ENCODE peak calls at places on chromosome 14, in seven cellular contexts. One of them, this sample, is unnamed.

GRCh38 chr14:95440951-95441350 is 75.5 kb downstream of the SYNE3 start:
- DNase-seq in fibroblast of lung: no peak
- DNase-seq in left ventricle myocardium inferior: no peak
- DNase-seq in choroid plexus epithelial cell: peak
- DNase-seq in foreskin fibroblast: peak
- DNase-seq in omental fat pad: no peak
- DNase-seq in GM13977: no peak
- DNase-seq in this sample: no peak

GRCh38 chr14:101071493-101071891 is 168.0 kb upstream of the RTL1 start:
- DNase-seq in fibroblast of lung: no peak
- DNase-seq in left ventricle myocardium inferior: no peak
- DNase-seq in choroid plexus epithelial cell: no peak
- DNase-seq in foreskin fibroblast: no peak
- DNase-seq in omental fat pad: peak
- DNase-seq in GM13977: no peak
- DNase-seq in this sample: no peak

GRCh38 chr14:54691525-54692260 is 124.8 kb downstream of the SAMD4A start:
- DNase-seq in fibroblast of lung: peak
- DNase-seq in left ventricle myocardium inferior: peak
- DNase-seq in choroid plexus epithelial cell: peak
- DNase-seq in foreskin fibroblast: peak
- DNase-seq in omental fat pad: peak
- DNase-seq in GM13977: peak
- DNase-seq in this sample: no peak

GRCh38 chr14:21669284-21669683 is 4.3 kb downstream of the OR4E1 start:
- DNase-seq in fibroblast of lung: no peak
- DNase-seq in left ventricle myocardium inferior: no peak
- DNase-seq in choroid plexus epithelial cell: no peak
- DNase-seq in foreskin fibroblast: no peak
- DNase-seq in omental fat pad: no peak
- DNase-seq in GM13977: no peak
- DNase-seq in this sample: no peak

GRCh38 chr14:100822921-100823320 is 3.0 kb upstream of the MEG3 start:
- DNase-seq in fibroblast of lung: peak
- DNase-seq in left ventricle myocardium inferior: no peak
- DNase-seq in choroid plexus epithelial cell: peak
- DNase-seq in foreskin fibroblast: no peak
- DNase-seq in omental fat pad: no peak
- DNase-seq in GM13977: no peak
- DNase-seq in this sample: no peak

GRCh38 chr14:90109858-90110257 is 48.1 kb downstream of the KCNK13 start:
- DNase-seq in fibroblast of lung: no peak
- DNase-seq in left ventricle myocardium inferior: no peak
- DNase-seq in choroid plexus epithelial cell: no peak
- DNase-seq in foreskin fibroblast: no peak
- DNase-seq in omental fat pad: no peak
- DNase-seq in GM13977: no peak
- DNase-seq in this sample: no peak

GRCh38 chr14:70811578-70811977 is 2.3 kb upstream of the MAP3K9 start:
- DNase-seq in fibroblast of lung: no peak
- DNase-seq in left ventricle myocardium inferior: no peak
- DNase-seq in choroid plexus epithelial cell: peak
- DNase-seq in foreskin fibroblast: no peak
- DNase-seq in omental fat pad: no peak
- DNase-seq in GM13977: no peak
- DNase-seq in this sample: no peak

GRCh38 chr14:51394391-51394790 is 154.3 kb downstream of the TMX1 start:
- DNase-seq in fibroblast of lung: peak
- DNase-seq in left ventricle myocardium inferior: no peak
- DNase-seq in choroid plexus epithelial cell: peak
- DNase-seq in foreskin fibroblast: no peak
- DNase-seq in omental fat pad: no peak
- DNase-seq in GM13977: no peak
- DNase-seq in this sample: peak

GRCh38 chr14:100576091-100577085 is 10.8 kb downstream of the BEGAIN start:
- DNase-seq in fibroblast of lung: no peak
- DNase-seq in left ventricle myocardium inferior: peak
- DNase-seq in choroid plexus epithelial cell: no peak
- DNase-seq in foreskin fibroblast: no peak
- DNase-seq in omental fat pad: no peak
- DNase-seq in GM13977: no peak
- DNase-seq in this sample: no peak

GRCh38 chr14:75993567-75994041 is 8.0 kb downstream of the IFT43 start:
- DNase-seq in fibroblast of lung: no peak
- DNase-seq in left ventricle myocardium inferior: no peak
- DNase-seq in choroid plexus epithelial cell: no peak
- DNase-seq in foreskin fibroblast: no peak
- DNase-seq in omental fat pad: no peak
- DNase-seq in GM13977: no peak
- DNase-seq in this sample: no peak

GRCh38 chr14:32109676-32110075 is 32.6 kb downstream of the ARHGAP5 start:
- DNase-seq in fibroblast of lung: peak
- DNase-seq in left ventricle myocardium inferior: no peak
- DNase-seq in choroid plexus epithelial cell: peak
- DNase-seq in foreskin fibroblast: peak
- DNase-seq in omental fat pad: no peak
- DNase-seq in GM13977: no peak
- DNase-seq in this sample: peak

GRCh38 chr14:25570483-25570882 is 520.5 kb upstream of the STXBP6 start:
- DNase-seq in fibroblast of lung: no peak
- DNase-seq in left ventricle myocardium inferior: no peak
- DNase-seq in choroid plexus epithelial cell: no peak
- DNase-seq in foreskin fibroblast: no peak
- DNase-seq in omental fat pad: no peak
- DNase-seq in GM13977: no peak
- DNase-seq in this sample: no peak

GRCh38 chr14:60777856-60778578 is 43.5 kb downstream of the MNAT1 start:
- DNase-seq in fibroblast of lung: peak
- DNase-seq in left ventricle myocardium inferior: no peak
- DNase-seq in choroid plexus epithelial cell: peak
- DNase-seq in foreskin fibroblast: peak
- DNase-seq in omental fat pad: no peak
- DNase-seq in GM13977: no peak
- DNase-seq in this sample: peak

GRCh38 chr14:75449703-75450102 is 21.9 kb downstream of the JDP2 start:
- DNase-seq in fibroblast of lung: no peak
- DNase-seq in left ventricle myocardium inferior: no peak
- DNase-seq in choroid plexus epithelial cell: no peak
- DNase-seq in foreskin fibroblast: no peak
- DNase-seq in omental fat pad: no peak
- DNase-seq in GM13977: no peak
- DNase-seq in this sample: no peak

GRCh38 chr14:71654810-71655209 is 277.4 kb upstream of the RGS6 start:
- DNase-seq in fibroblast of lung: no peak
- DNase-seq in left ventricle myocardium inferior: no peak
- DNase-seq in choroid plexus epithelial cell: no peak
- DNase-seq in foreskin fibroblast: no peak
- DNase-seq in omental fat pad: no peak
- DNase-seq in GM13977: no peak
- DNase-seq in this sample: no peak

GRCh38 chr14:39113685-39114072 is 444 bp upstream of the GEMIN2 start:
- DNase-seq in fibroblast of lung: no peak
- DNase-seq in left ventricle myocardium inferior: no peak
- DNase-seq in choroid plexus epithelial cell: no peak
- DNase-seq in foreskin fibroblast: no peak
- DNase-seq in omental fat pad: no peak
- DNase-seq in GM13977: no peak
- DNase-seq in this sample: no peak

GRCh38 chr14:95505030-95505589 is 11.3 kb downstream of the SYNE3 start:
- DNase-seq in fibroblast of lung: no peak
- DNase-seq in left ventricle myocardium inferior: no peak
- DNase-seq in choroid plexus epithelial cell: no peak
- DNase-seq in foreskin fibroblast: no peak
- DNase-seq in omental fat pad: no peak
- DNase-seq in GM13977: no peak
- DNase-seq in this sample: no peak

GRCh38 chr14:55807059-55807499 is 227.1 kb downstream of the KTN1 start:
- DNase-seq in fibroblast of lung: peak
- DNase-seq in left ventricle myocardium inferior: peak
- DNase-seq in choroid plexus epithelial cell: peak
- DNase-seq in foreskin fibroblast: peak
- DNase-seq in omental fat pad: peak
- DNase-seq in GM13977: no peak
- DNase-seq in this sample: no peak

GRCh38 chr14:100665518-100666032 is 61.1 kb upstream of the DLK1 start:
- DNase-seq in fibroblast of lung: peak
- DNase-seq in left ventricle myocardium inferior: no peak
- DNase-seq in choroid plexus epithelial cell: no peak
- DNase-seq in foreskin fibroblast: no peak
- DNase-seq in omental fat pad: no peak
- DNase-seq in GM13977: no peak
- DNase-seq in this sample: no peak

GRCh38 chr14:26984318-26985177 is 386.7 kb upstream of the NOVA1 start:
- DNase-seq in fibroblast of lung: peak
- DNase-seq in left ventricle myocardium inferior: peak
- DNase-seq in choroid plexus epithelial cell: peak
- DNase-seq in foreskin fibroblast: peak
- DNase-seq in omental fat pad: peak
- DNase-seq in GM13977: no peak
- DNase-seq in this sample: no peak
- TF ChIP-seq CTCF in fibroblast of lung: peak
- TF ChIP-seq CTCF in left ventricle myocardium inferior: peak
- TF ChIP-seq CTCF in choroid plexus epithelial cell: peak
- TF ChIP-seq CTCF in foreskin fibroblast: peak
- TF ChIP-seq CTCF in omental fat pad: no peak
- TF ChIP-seq CTCF in GM13977: peak
- TF ChIP-seq CTCF in this sample: peak

DNA sequence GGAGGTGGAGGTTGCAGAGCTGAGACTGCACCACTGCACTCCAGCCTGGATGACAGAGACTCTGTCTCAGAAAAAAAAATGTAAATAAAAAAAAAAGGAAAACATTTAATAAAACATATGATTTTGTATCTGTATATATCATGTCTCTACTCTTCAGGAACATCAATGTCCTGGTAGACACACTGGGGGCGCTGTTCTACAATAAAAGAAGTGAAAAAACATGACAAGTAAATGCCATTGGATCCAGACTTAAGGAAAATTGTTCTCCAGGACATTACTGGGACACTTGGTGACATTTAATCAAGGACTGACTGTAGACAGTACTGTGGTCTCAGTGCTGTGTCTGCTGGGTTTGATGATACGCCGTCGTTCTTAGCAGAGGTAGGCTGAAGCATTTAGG is 15.5 kb upstream of the KLC1 start:
- DNase-seq in fibroblast of lung: peak
- DNase-seq in left ventricle myocardium inferior: no peak
- DNase-seq in choroid plexus epithelial cell: peak
- DNase-seq in foreskin fibroblast: peak
- DNase-seq in omental fat pad: no peak
- DNase-seq in GM13977: peak
- DNase-seq in this sample: no peak
- TF ChIP-seq CTCF in fibroblast of lung: peak
- TF ChIP-seq CTCF in left ventricle myocardium inferior: no peak
- TF ChIP-seq CTCF in choroid plexus epithelial cell: peak
- TF ChIP-seq CTCF in foreskin fibroblast: peak
- TF ChIP-seq CTCF in omental fat pad: no peak
- TF ChIP-seq CTCF in GM13977: peak
- TF ChIP-seq CTCF in this sample: no peak

GRCh38 chr14:28142400-28143015 is 624.1 kb upstream of the FOXG1 start:
- DNase-seq in fibroblast of lung: peak
- DNase-seq in left ventricle myocardium inferior: no peak
- DNase-seq in choroid plexus epithelial cell: peak
- DNase-seq in foreskin fibroblast: no peak
- DNase-seq in omental fat pad: no peak
- DNase-seq in GM13977: no peak
- DNase-seq in this sample: no peak
- TF ChIP-seq CTCF in fibroblast of lung: no peak
- TF ChIP-seq CTCF in left ventricle myocardium inferior: no peak
- TF ChIP-seq CTCF in choroid plexus epithelial cell: peak
- TF ChIP-seq CTCF in foreskin fibroblast: no peak
- TF ChIP-seq CTCF in omental fat pad: no peak
- TF ChIP-seq CTCF in GM13977: no peak
- TF ChIP-seq CTCF in this sample: no peak

GRCh38 chr14:29706700-29707099 is 220.9 kb downstream of the PRKD1 start:
- DNase-seq in fibroblast of lung: no peak
- DNase-seq in left ventricle myocardium inferior: no peak
- DNase-seq in choroid plexus epithelial cell: no peak
- DNase-seq in foreskin fibroblast: no peak
- DNase-seq in omental fat pad: no peak
- DNase-seq in GM13977: no peak
- DNase-seq in this sample: no peak

GRCh38 chr14:29710015-29710414 is 217.6 kb downstream of the PRKD1 start:
- DNase-seq in fibroblast of lung: peak
- DNase-seq in left ventricle myocardium inferior: no peak
- DNase-seq in choroid plexus epithelial cell: peak
- DNase-seq in foreskin fibroblast: no peak
- DNase-seq in omental fat pad: no peak
- DNase-seq in GM13977: no peak
- DNase-seq in this sample: no peak

GRCh38 chr14:29709490-29709889 is 218.2 kb downstream of the PRKD1 start:
- DNase-seq in fibroblast of lung: peak
- DNase-seq in left ventricle myocardium inferior: no peak
- DNase-seq in choroid plexus epithelial cell: peak
- DNase-seq in foreskin fibroblast: no peak
- DNase-seq in omental fat pad: no peak
- DNase-seq in GM13977: no peak
- DNase-seq in this sample: no peak

DNA sequence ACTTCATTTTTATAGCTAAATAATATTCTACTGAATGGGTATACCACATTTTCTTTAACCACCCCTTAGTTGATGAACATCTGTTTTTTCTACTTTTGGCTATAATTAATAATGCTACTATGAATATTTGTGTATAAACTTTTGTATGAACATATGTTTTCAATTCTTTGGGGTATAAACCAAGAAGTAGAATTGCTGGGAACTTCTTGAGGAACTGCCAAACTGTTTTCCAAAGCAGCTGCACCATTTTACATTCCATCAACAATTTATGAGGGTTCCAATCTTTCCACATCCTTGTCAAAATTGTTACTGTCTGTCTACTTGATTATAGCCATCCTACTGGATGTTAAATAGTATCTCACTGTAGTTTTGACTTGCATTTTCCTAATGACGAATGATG is 221.8 kb downstream of the PRKD1 start:
- DNase-seq in fibroblast of lung: peak
- DNase-seq in left ventricle myocardium inferior: no peak
- DNase-seq in choroid plexus epithelial cell: no peak
- DNase-seq in foreskin fibroblast: no peak
- DNase-seq in omental fat pad: no peak
- DNase-seq in GM13977: no peak
- DNase-seq in this sample: no peak
- TF ChIP-seq CTCF in fibroblast of lung: no peak
- TF ChIP-seq CTCF in left ventricle myocardium inferior: no peak
- TF ChIP-seq CTCF in choroid plexus epithelial cell: no peak
- TF ChIP-seq CTCF in foreskin fibroblast: no peak
- TF ChIP-seq CTCF in omental fat pad: no peak
- TF ChIP-seq CTCF in GM13977: no peak
- TF ChIP-seq CTCF in this sample: no peak